ENCODE peak calls at places on chromosomes 4 and X, in nine cellular contexts. E, A, G, J, S, X, T, Q and Y are unnamed samples.
A peak's percentile ranks its signal among the peaks of the same experiment; 100 is the strongest.

GRCh38 chr4:184514121-184514988 is 40.0 kb upstream of the IRF2 start:
- DNase-seq in E (no peak), A (peak; percentile 48), G (peak; percentile 50), J (peak; percentile 64), S (no peak), X (no peak), T (peak; percentile 70), Q (no peak), Y (peak; percentile 56)

GRCh38 chr4:83599183-83599582 is 63.3 kb downstream of the GPAT3 start:
- DNase-seq in E (peak; percentile 32), A (no peak), G (no peak), J (peak; percentile 54), S (no peak), X (no peak), T (no peak), Q (no peak), Y (no peak)

GRCh38 chrX:20382518-20383291 is 116.0 kb upstream of the RPS6KA3 start:
- DNase-seq in E (no peak), A (peak; percentile 19), G (no peak), J (peak; percentile 8), S (no peak), X (no peak), T (no peak), Q (peak; percentile 13), Y (no peak)

GRCh38 chr4:171334549-171334948 is 478.7 kb upstream of the GALNTL6 start:
- DNase-seq in E (no peak), A (no peak), G (no peak), J (no peak), S (no peak), X (no peak), T (no peak), Q (no peak), Y (no peak)

GRCh38 chr4:107837298-107837697 is 12.6 kb downstream of the SGMS2 start:
- DNase-seq in E (no peak), A (no peak), G (no peak), J (no peak), S (no peak), X (no peak), T (peak; percentile 76), Q (no peak), Y (no peak)

GRCh38 chr4:135497563-135498152 is 1296.1 kb upstream of the PABPC4L start:
- DNase-seq in E (no peak), A (no peak), G (no peak), J (no peak), S (no peak), X (no peak), T (no peak), Q (no peak), Y (no peak)

GRCh38 chr4:154230091-154230490 is 261.5 kb downstream of the DCHS2 start:
- DNase-seq in E (no peak), A (no peak), G (no peak), J (no peak), S (no peak), X (no peak), T (no peak), Q (no peak), Y (no peak)

GRCh38 chr4:2936773-2937145 is 26.4 kb downstream of the NOP14 start:
- DNase-seq in E (no peak), A (no peak), G (no peak), J (peak; percentile 44), S (peak; percentile 5), X (peak; percentile 53), T (peak; percentile 60), Q (peak; percentile 49), Y (no peak)

GRCh38 chr4:5459236-5459635 is 249.1 kb downstream of the EVC2 start:
- DNase-seq in E (no peak), A (no peak), G (no peak), J (no peak), S (no peak), X (peak; percentile 15), T (peak; percentile 18), Q (no peak), Y (no peak)

GRCh38 chr4:116598980-116599789 is 486.2 kb downstream of the TRAM1L1 start:
- DNase-seq in E (no peak), A (peak; percentile 15), G (no peak), J (no peak), S (no peak), X (no peak), T (no peak), Q (no peak), Y (no peak)

GRCh38 chr4:184349283-184350039 is 124.9 kb downstream of the IRF2 start:
- DNase-seq in E (no peak), A (no peak), G (no peak), J (no peak), S (no peak), X (no peak), T (no peak), Q (no peak), Y (no peak)

GRCh38 chr4:127776620-127777019 is 5.5 kb upstream of the HSPA4L start:
- DNase-seq in E (no peak), A (no peak), G (no peak), J (no peak), S (no peak), X (no peak), T (no peak), Q (no peak), Y (no peak)

GRCh38 chr4:2083116-2083825 is 24.1 kb downstream of the NAT8L start:
- DNase-seq in E (no peak), A (no peak), G (no peak), J (no peak), S (no peak), X (peak; percentile 5), T (peak; percentile 44), Q (no peak), Y (no peak)

GRCh38 chrX:148609766-148610698 is 109.6 kb downstream of the AFF2 start:
- DNase-seq in E (no peak), A (no peak), G (no peak), J (peak; percentile 8), S (no peak), X (no peak), T (no peak), Q (no peak), Y (no peak)

GRCh38 chr4:38740303-38740702 is 42.5 kb downstream of the TLR10 start:
- DNase-seq in E (no peak), A (no peak), G (no peak), J (no peak), S (no peak), X (no peak), T (no peak), Q (no peak), Y (no peak)

GRCh38 chrX:130330706-130331105 is 9.0 kb upstream of the SLC25A14 start:
- DNase-seq in E (peak; percentile 81), A (peak; percentile 18), G (no peak), J (peak; percentile 33), S (no peak), X (no peak), T (peak; percentile 67), Q (peak; percentile 31), Y (no peak)

GRCh38 chrX:123731258-123731986 is 1.4 kb downstream of the THOC2 start:
- DNase-seq in E (peak; percentile 36), A (no peak), G (no peak), J (peak; percentile 17), S (no peak), X (no peak), T (peak; percentile 66), Q (no peak), Y (no peak)

GRCh38 chr4:3287271-3287971 is 5.4 kb upstream of the RGS12 start:
- DNase-seq in E (no peak), A (peak; percentile 7), G (no peak), J (no peak), S (no peak), X (peak; percentile 24), T (no peak), Q (no peak), Y (no peak)

GRCh38 chrX:91434351-91435168 is at the start of gene PABPC5:
- DNase-seq in E (no peak), A (peak; percentile 74), G (no peak), J (no peak), S (peak; percentile 64), X (peak; percentile 61), T (peak; percentile 68), Q (no peak), Y (no peak)

GRCh38 chr4:1417522-1418390 is 11.5 kb upstream of the NKX1-1 start:
- DNase-seq in E (no peak), A (no peak), G (no peak), J (no peak), S (no peak), X (peak; percentile 40), T (peak; percentile 27), Q (peak; percentile 7), Y (no peak)

GRCh38 chr4:88900432-88900831 is 156.6 kb downstream of the FAM13A start:
- DNase-seq in E (no peak), A (no peak), G (no peak), J (no peak), S (no peak), X (no peak), T (no peak), Q (no peak), Y (no peak)

GRCh38 chr4:8319731-8320385 is 50.3 kb downstream of the HTRA3 start:
- DNase-seq in E (no peak), A (peak; percentile 83), G (no peak), J (no peak), S (peak; percentile 9), X (peak; percentile 51), T (peak; percentile 61), Q (no peak), Y (no peak)

GRCh38 chr4:38169524-38169923 is 209.3 kb downstream of the PTTG2 start:
- DNase-seq in E (no peak), A (no peak), G (no peak), J (no peak), S (no peak), X (no peak), T (no peak), Q (no peak), Y (no peak)

GRCh38 chrX:1231850-1232505 is 19.5 kb upstream of the CRLF2 start:
- DNase-seq in E (no peak), A (no peak), G (no peak), J (no peak), S (no peak), X (no peak), T (no peak), Q (peak; percentile 40), Y (no peak)

GRCh38 chr4:112848931-112849330 is 200.5 kb upstream of the ANK2 start:
- DNase-seq in E (no peak), A (no peak), G (no peak), J (no peak), S (no peak), X (no peak), T (no peak), Q (no peak), Y (no peak)

GRCh38 chrX:64204701-64205440 is 637 bp downstream of the AMER1 start:
- DNase-seq in E (peak; percentile 35), A (peak; percentile 33), G (no peak), J (peak; percentile 27), S (no peak), X (no peak), T (peak; percentile 69), Q (peak; percentile 13), Y (peak; percentile 7)

GRCh38 chr4:139085141-139085540 is 69.6 kb downstream of the NOCT start:
- DNase-seq in E (no peak), A (no peak), G (no peak), J (no peak), S (no peak), X (no peak), T (no peak), Q (no peak), Y (no peak)